ENCODE peak calls at places on chromosomes 1 and 21, in ten cellular contexts. Q is A549; T is IMR-90; H is tibial artery; W is colonic mucosa; I is pancreas; F is effector memory CD4-positive, alpha-beta T cell; E is CD4-positive, alpha-beta memory T cell; O is dorsolateral prefrontal cortex; U is uterus. R is an unnamed sample.

GRCh38 chr1:233354983-233355382 is 27.5 kb downstream of the MAP3K21 start:
- DNase-seq in I (no peak), Q (no peak), U (no peak), H (no peak), W (no peak), T (no peak), O (no peak), F (no peak), E (no peak), R (no peak)

GRCh38 chr1:201077736-201078135 is 34.5 kb downstream of the CACNA1S start:
- DNase-seq in H (no peak), O (no peak), T (no peak), U (no peak), I (no peak), Q (no peak), W (no peak), E (no peak), F (no peak), R (no peak)

GRCh38 chr21:37546949-37547614 is 180.5 kb downstream of the DYRK1A start:
- DNase-seq in F (no peak), Q (no peak), H (no peak), I (no peak), W (no peak), O (no peak), U (no peak), T (no peak), E (no peak), R (peak; percentile 51)

GRCh38 chr21:35336534-35336933 is 287.4 kb upstream of the RUNX1 start:
- DNase-seq in W (no peak), E (no peak), H (no peak), O (no peak), F (no peak), Q (no peak), T (no peak), I (no peak), U (no peak), R (no peak)

GRCh38 chr1:180815188-180815587 is 97.5 kb upstream of the KIAA1614 start:
- DNase-seq in U (no peak), E (no peak), W (no peak), I (no peak), F (no peak), O (no peak), Q (no peak), T (no peak), H (no peak), R (no peak)

GRCh38 chr1:193406901-193407300 is 220.5 kb upstream of the B3GALT2 start:
- DNase-seq in I (no peak), W (peak; percentile 25), H (no peak), O (no peak), F (no peak), E (peak; percentile 57), Q (peak; percentile 62), T (peak; percentile 72), U (no peak), R (no peak)

GRCh38 chr1:37501661-37502060 is 12.9 kb downstream of the MEAF6 start:
- DNase-seq in U (no peak), W (no peak), I (no peak), T (no peak), H (no peak), E (no peak), O (no peak), Q (no peak), F (no peak), R (no peak)

GRCh38 chr1:9877962-9878361 is 32.1 kb downstream of the CTNNBIP1 start:
- DNase-seq in W (peak; percentile 64), H (no peak), U (no peak), E (no peak), T (no peak), Q (no peak), F (no peak), I (no peak), O (no peak), R (no peak)

GRCh38 chr1:94562502-94563260 is 21.1 kb upstream of the F3 start:
- DNase-seq in T (no peak), I (no peak), F (no peak), E (no peak), W (peak; percentile 71), O (no peak), U (no peak), H (no peak), Q (peak; percentile 43), R (peak; percentile 63)

GRCh38 chr1:230704830-230705229 is 9.1 kb downstream of the AGT start:
- DNase-seq in W (no peak), T (no peak), F (no peak), U (no peak), E (no peak), O (no peak), Q (no peak), H (no peak), I (no peak), R (no peak)

GRCh38 chr1:119721933-119722332 is 10.2 kb downstream of the PHGDH start:
- DNase-seq in U (no peak), Q (no peak), F (no peak), I (no peak), H (no peak), W (no peak), E (no peak), T (no peak), O (no peak), R (peak; percentile 32)

DNA sequence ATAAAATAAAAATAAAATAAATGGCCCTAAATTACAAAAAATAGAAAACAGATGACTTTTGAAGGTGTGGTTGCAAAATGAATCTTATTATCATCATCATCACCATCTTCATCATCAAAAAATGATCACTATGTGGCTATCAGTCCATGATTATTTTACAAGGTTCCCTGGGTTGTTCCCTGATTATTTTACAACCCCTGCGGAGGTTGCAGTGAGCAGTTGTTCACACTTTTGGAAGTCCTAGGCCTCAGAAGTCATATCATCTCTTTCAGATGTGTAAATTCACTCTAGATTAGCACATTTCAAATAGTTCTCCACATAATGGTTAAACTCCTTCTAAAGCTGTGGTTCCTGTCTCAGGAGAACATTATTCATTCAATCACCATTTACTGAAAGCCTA is 57.4 kb upstream of the NR5A2 start:
- DNase-seq in F (no peak), Q (no peak), I (no peak), U (no peak), O (no peak), W (no peak), H (no peak), E (no peak), T (no peak), R (no peak)
- H3K4me3 ChIP-seq in F (no peak overlapping the region), Q (no peak overlapping the region), I (no peak overlapping the region), U (no peak overlapping the region), O (no peak overlapping the region), W (no peak overlapping the region), H (no peak overlapping the region), E (no peak overlapping the region), T (no peak overlapping the region), R (no peak overlapping the region)

GRCh38 chr1:212410231-212410825 is 4.4 kb downstream of the PACC1 start:
- DNase-seq in O (no peak), E (no peak), I (no peak), F (no peak), Q (no peak), T (no peak), W (no peak), U (no peak), H (no peak), R (peak; percentile 10)

GRCh38 chr1:212412374-212412773 is 2.3 kb downstream of the PACC1 start:
- DNase-seq in F (no peak), O (no peak), I (no peak), U (no peak), W (no peak), Q (no peak), T (no peak), H (no peak), E (no peak), R (no peak)

GRCh38 chr1:212415107-212415841 is 588 bp upstream of the PACC1 start:
- DNase-seq in U (no peak), F (no peak), T (no peak), H (no peak), E (no peak), I (no peak), O (no peak), Q (no peak), W (no peak), R (peak; percentile 69)

GRCh38 chr1:212413902-212414327 is 771 bp downstream of the PACC1 start:
- DNase-seq in E (no peak), Q (no peak), U (no peak), F (no peak), T (peak; percentile 14), W (no peak), I (no peak), H (no peak), O (no peak), R (no peak)

GRCh38 chr1:212414328-212415106 is at the start of gene PACC1:
- DNase-seq in W (peak; percentile 91), T (peak; percentile 80), E (peak; percentile 87), U (peak; percentile 85), O (peak; percentile 87), I (peak; percentile 86), Q (peak; percentile 88), H (peak; percentile 87), F (peak; percentile 81), R (peak; percentile 99)
- H3K27ac ChIP-seq in W (peak within 1 kb of the TSS; percentile 47), T (peak within 1 kb of the TSS; percentile 5), E (peak within 1 kb of the TSS; percentile 71), U (peak within 1 kb of the TSS; percentile 11), O (peak within 1 kb of the TSS; percentile 98), I (peak within 1 kb of the TSS; percentile 50), Q (peak within 1 kb of the TSS; percentile 75), H (peak within 1 kb of the TSS; percentile 64), F (peak within 1 kb of the TSS; percentile 79), R (no peak within 1 kb of the TSS)

GRCh38 chr21:41957991-41958766 is 4.4 kb upstream of the C2CD2 start:
- DNase-seq in U (peak; percentile 88), H (peak; percentile 75), T (peak; percentile 98), E (no peak), F (no peak), O (no peak), Q (peak; percentile 65), W (peak; percentile 51), I (peak; percentile 46), R (peak; percentile 74)

GRCh38 chr21:41958886-41959563 is 5.2 kb upstream of the C2CD2 start:
- DNase-seq in F (no peak), I (no peak), Q (no peak), W (no peak), T (no peak), H (peak; percentile 49), U (no peak), E (no peak), O (no peak), R (peak; percentile 39)

GRCh38 chr21:41955516-41955915 is 1.7 kb upstream of the C2CD2 start:
- DNase-seq in Q (no peak), O (no peak), I (no peak), H (no peak), F (no peak), T (no peak), U (no peak), W (no peak), E (no peak), R (no peak)

GRCh38 chr21:41954654-41955499 is 1.1 kb upstream of the C2CD2 start:
- DNase-seq in H (no peak), W (no peak), E (no peak), F (no peak), I (no peak), U (no peak), O (no peak), Q (no peak), T (no peak), R (no peak)

GRCh38 chr21:41956926-41957729 is 3.3 kb upstream of the C2CD2 start:
- DNase-seq in W (no peak), T (peak; percentile 93), H (no peak), F (no peak), U (no peak), I (no peak), O (no peak), Q (peak; percentile 55), E (no peak), R (peak; percentile 51)
- H3K4me3 ChIP-seq in W (no peak overlapping the region), T (no peak overlapping the region), H (no peak overlapping the region), F (no peak overlapping the region), U (no peak overlapping the region), I (no peak overlapping the region), O (no peak overlapping the region), Q (no peak overlapping the region), E (no peak overlapping the region), R (no peak overlapping the region)

GRCh38 chr1:167679714-167680113 is 42.1 kb upstream of the MPZL1 start:
- DNase-seq in Q (no peak), I (no peak), H (no peak), F (no peak), W (no peak), O (no peak), U (no peak), E (no peak), T (no peak), R (no peak)
- H3K27ac ChIP-seq in Q (no peak overlapping the region), I (no peak overlapping the region), H (no peak overlapping the region), F (no peak overlapping the region), W (no peak overlapping the region), O (peak overlapping the region; percentile 11), U (no peak overlapping the region), E (peak overlapping the region; percentile 5), T (no peak overlapping the region), R (no peak overlapping the region)